ENCODE peak calls at places on chromosomes 2 and 18, in eight cellular contexts. Z is ovary, S is heart right ventricle, N is endodermal cell, I is OCI-LY7, U is lower lobe of right lung, K is HL-60, D is A549. H is an unnamed sample.

GRCh38 chr18:78724214-78724834 is 255.3 kb upstream of the SALL3 start:
- DNase-seq in Z (no peak), S (no peak), N (peak; percentile 12), I (no peak), U (no peak), K (no peak), D (no peak), H (no peak)

GRCh38 chr2:20061476-20061875 is 10.0 kb upstream of the LAPTM4A start:
- DNase-seq in Z (no peak), S (no peak), N (no peak), I (no peak), U (no peak), K (no peak), D (no peak), H (no peak)

GRCh38 chr2:225399509-225399908 is at the start of gene NYAP2:
- DNase-seq in Z (no peak), S (no peak), N (no peak), I (no peak), U (no peak), K (no peak), D (no peak), H (no peak)

GRCh38 chr2:101844055-101844635 is 146.6 kb downstream of the MAP4K4 start:
- DNase-seq in Z (no peak), S (no peak), N (no peak), I (no peak), U (no peak), K (no peak), D (no peak), H (no peak)

GRCh38 chr2:219418570-219419189 is 503 bp downstream of the DES start:
- DNase-seq in Z (peak; percentile 39), S (no peak), N (peak; percentile 81), I (no peak), U (no peak), K (no peak), D (no peak), H (no peak)

GRCh38 chr18:59685501-59685900 is 11.7 kb downstream of the CCBE1 start:
- DNase-seq in Z (no peak), S (no peak), N (peak; percentile 73), I (no peak), U (no peak), K (no peak), D (no peak), H (no peak)

GRCh38 chr2:207505728-207506127 is 24.0 kb upstream of the CREB1 start:
- DNase-seq in Z (no peak), S (no peak), N (no peak), I (no peak), U (no peak), K (peak; percentile 27), D (peak; percentile 49), H (no peak)

GRCh38 chr2:158467248-158467647 is 10.5 kb downstream of the PKP4 start:
- DNase-seq in Z (no peak), S (no peak), N (no peak), I (no peak), U (no peak), K (no peak), D (no peak), H (no peak)

GRCh38 chr18:11955299-11956029 is 25.8 kb upstream of the IMPA2 start:
- DNase-seq in Z (no peak), S (peak; percentile 36), N (peak; percentile 79), I (no peak), U (peak; percentile 73), K (peak; percentile 57), D (no peak), H (peak; percentile 80)

GRCh38 chr2:192030289-192030688 is 164.4 kb downstream of the TMEFF2 start:
- DNase-seq in Z (no peak), S (no peak), N (no peak), I (no peak), U (no peak), K (no peak), D (no peak), H (no peak)

GRCh38 chr18:23542471-23542870 is 39.2 kb downstream of the RMC1 start:
- DNase-seq in Z (no peak), S (no peak), N (no peak), I (no peak), U (no peak), K (no peak), D (no peak), H (no peak)

DNA sequence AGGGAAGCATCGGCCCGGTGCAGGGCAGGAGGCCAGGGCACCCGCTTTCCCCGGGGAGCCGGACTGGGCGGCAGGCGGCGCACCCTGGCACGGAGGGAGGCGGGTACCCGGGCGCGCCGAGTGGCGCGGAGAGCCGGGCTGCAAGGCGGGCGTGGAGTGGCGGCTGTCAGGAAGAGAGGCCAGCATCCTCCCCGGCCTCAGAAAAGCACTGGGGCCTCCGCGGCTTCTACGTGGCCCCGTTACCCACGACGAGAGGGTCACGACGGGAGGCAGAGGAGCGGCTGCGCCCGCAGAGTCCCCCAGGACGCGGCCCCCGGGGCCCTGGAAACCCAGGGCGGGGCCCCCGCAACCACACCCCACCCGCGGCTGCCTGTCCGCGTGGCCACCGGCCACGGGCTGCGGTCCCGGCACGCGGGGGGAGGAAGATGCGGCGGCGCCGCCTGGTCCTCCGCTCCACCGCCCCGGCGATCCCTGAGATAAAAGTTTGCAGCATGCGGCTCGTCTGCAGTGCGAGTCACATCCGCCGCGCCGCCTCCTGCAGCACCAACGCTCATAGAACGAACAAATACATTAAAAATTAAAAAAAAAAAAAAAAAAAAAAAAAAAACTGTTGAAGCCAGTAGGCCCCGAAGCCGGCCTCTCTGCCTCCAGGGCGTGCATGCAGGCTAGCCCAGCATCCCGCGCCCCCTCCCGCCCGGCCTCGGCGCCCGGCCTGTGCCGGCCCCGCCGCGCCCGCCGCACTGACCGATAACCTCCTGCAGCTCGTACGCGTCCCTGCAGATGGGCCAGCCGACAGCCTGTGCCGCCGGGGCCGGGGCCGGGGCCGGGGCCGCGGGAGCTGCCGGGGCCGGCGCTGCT is 683 bp downstream of the STK39 start:
- DNase-seq in Z (peak; percentile 70), S (peak; percentile 80), N (peak; percentile 82), I (peak; percentile 83), U (peak; percentile 82), K (no peak), D (peak; percentile 38), H (peak; percentile 91)
- H3K27ac ChIP-seq in Z (no peak overlapping the region), S (peak overlapping the region; percentile 89), N (no peak overlapping the region), I (peak overlapping the region; percentile 86), U (peak overlapping the region; percentile 80), K (no peak overlapping the region), D (peak overlapping the region; percentile 75), H (peak overlapping the region; percentile 77)

GRCh38 chr2:174692256-174692830 is 71.9 kb downstream of the CHRNA1 start:
- DNase-seq in Z (no peak), S (no peak), N (no peak), I (no peak), U (no peak), K (no peak), D (no peak), H (no peak)
- TF ChIP-seq CTCF in Z (no peak), S (no peak), N (no peak), I (no peak), U (no peak), K (no peak), D (no peak), H (no peak)

DNA sequence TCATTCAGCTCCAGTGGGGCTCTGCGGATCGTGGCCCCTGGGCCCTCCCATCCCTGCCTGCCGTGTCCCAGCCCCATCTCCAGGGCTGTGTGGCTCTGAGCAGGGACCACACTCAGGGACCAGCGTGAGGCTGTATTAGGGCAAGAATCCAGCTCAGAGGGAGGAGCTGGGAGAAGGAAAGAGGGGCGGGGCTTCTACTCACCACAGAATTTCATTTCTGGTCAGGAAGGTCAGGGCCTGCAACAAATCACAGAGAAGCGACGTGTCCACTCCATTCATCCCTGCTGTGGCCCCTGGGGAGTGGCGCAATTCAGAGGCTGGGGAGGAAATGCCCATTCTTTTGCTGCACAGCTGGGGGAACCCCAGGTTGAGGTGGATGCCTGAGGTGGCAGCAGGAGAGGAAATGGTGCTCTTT is 828 bp downstream of the CIB4 start:
- DNase-seq in Z (no peak), S (no peak), N (peak; percentile 72), I (no peak), U (no peak), K (no peak), D (no peak), H (no peak)
- H3K27ac ChIP-seq in Z (no peak overlapping the region), S (no peak overlapping the region), N (no peak overlapping the region), I (no peak overlapping the region), U (no peak overlapping the region), K (no peak overlapping the region), D (no peak overlapping the region), H (no peak overlapping the region)

DNA sequence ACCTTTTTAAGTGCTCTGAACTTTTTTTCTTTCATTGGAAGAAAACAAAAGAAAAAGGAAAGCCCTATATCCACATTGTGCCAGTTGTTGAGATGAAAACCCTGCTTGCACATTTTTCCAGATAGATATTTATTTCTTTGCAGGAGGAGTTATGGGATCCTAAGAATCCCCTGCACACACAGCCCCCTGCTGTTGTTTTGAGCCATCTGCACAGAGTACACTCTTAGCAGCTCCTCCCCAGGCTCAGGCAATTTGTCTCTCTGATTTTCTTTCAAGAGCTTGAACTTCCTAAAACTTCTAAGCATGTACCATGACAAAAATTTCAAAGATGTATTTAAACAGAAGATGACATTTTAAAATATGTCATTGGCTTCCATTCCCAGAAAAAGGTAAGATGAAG is 436.9 kb downstream of the METTL4 start:
- DNase-seq in Z (no peak), S (no peak), N (no peak), I (no peak), U (no peak), K (no peak), D (no peak), H (no peak)
- TF ChIP-seq CTCF in Z (no peak), S (no peak), N (peak; percentile 32), I (peak; percentile 11), U (no peak), K (no peak), D (no peak), H (no peak)

GRCh38 chr18:63147973-63148372 is 171.6 kb downstream of the BCL2 start:
- DNase-seq in Z (no peak), S (no peak), N (no peak), I (no peak), U (no peak), K (no peak), D (no peak), H (no peak)

GRCh38 chr18:63150942-63151421 is 168.6 kb downstream of the BCL2 start:
- DNase-seq in Z (no peak), S (no peak), N (no peak), I (no peak), U (no peak), K (no peak), D (no peak), H (no peak)

GRCh38 chr18:63148449-63149199 is 170.9 kb downstream of the BCL2 start:
- DNase-seq in Z (peak; percentile 67), S (no peak), N (no peak), I (no peak), U (no peak), K (no peak), D (no peak), H (no peak)

GRCh38 chr18:63150326-63150725 is 169.2 kb downstream of the BCL2 start:
- DNase-seq in Z (no peak), S (no peak), N (no peak), I (no peak), U (no peak), K (no peak), D (no peak), H (no peak)

GRCh38 chr18:63149200-63149587 is 170.4 kb downstream of the BCL2 start:
- DNase-seq in Z (no peak), S (no peak), N (no peak), I (no peak), U (no peak), K (no peak), D (no peak), H (no peak)
- H3K27ac ChIP-seq in Z (peak overlapping the region; percentile 14), S (no peak overlapping the region), N (no peak overlapping the region), I (no peak overlapping the region), U (peak overlapping the region; percentile 13), K (no peak overlapping the region), D (no peak overlapping the region), H (no peak overlapping the region)